ENCODE peak calls at places on chromosomes 12 and 14, in nine cellular contexts. K, E, V, L, D, Q, W, I and X are unnamed samples.

GRCh38 chr12:66516133-66516532 is 162.7 kb downstream of the GRIP1 start:
- DNase-seq in E (no peak), I (peak; percentile 2), Q (no peak), V (no peak), D (peak; percentile 26), K (no peak), L (no peak), W (no peak), X (peak; percentile 12)

GRCh38 chr14:74358176-74358829 is 10.0 kb downstream of the VRTN start:
- DNase-seq in L (no peak), K (no peak), V (no peak), E (no peak), Q (no peak), D (no peak), I (no peak), W (no peak), X (no peak)

GRCh38 chr12:103771466-103771865 is 69.6 kb downstream of the NT5DC3 start:
- DNase-seq in I (peak; percentile 56), L (no peak), V (peak; percentile 56), E (peak; percentile 70), Q (peak; percentile 18), W (peak; percentile 43), D (peak; percentile 82), K (peak; percentile 3), X (peak; percentile 67)

GRCh38 chr12:112788205-112788604 is 3.3 kb upstream of the RPH3A start:
- DNase-seq in W (no peak), I (no peak), L (no peak), E (no peak), Q (no peak), D (peak; percentile 68), K (no peak), V (no peak), X (no peak)

GRCh38 chr12:104154286-104154685 is 16.3 kb upstream of the NFYB start:
- DNase-seq in D (no peak), K (no peak), I (no peak), E (no peak), W (no peak), Q (no peak), V (no peak), L (no peak), X (no peak)

GRCh38 chr12:128531153-128531552 is 264.2 kb downstream of the TMEM132C start:
- DNase-seq in K (no peak), E (no peak), L (no peak), W (no peak), I (no peak), D (no peak), V (no peak), Q (no peak), X (no peak)

GRCh38 chr12:93137656-93138612 is 208.8 kb upstream of the EEA1 start:
- DNase-seq in K (no peak), Q (no peak), E (no peak), V (no peak), I (peak; percentile 87), W (peak; percentile 64), L (no peak), D (no peak), X (peak; percentile 84)

GRCh38 chr14:24274101-24274543 is 2.7 kb upstream of the RABGGTA start:
- DNase-seq in L (no peak), K (peak; percentile 32), V (no peak), I (no peak), Q (no peak), D (peak; percentile 21), E (no peak), W (no peak), X (no peak)

GRCh38 chr14:77589099-77589498 is 27.3 kb downstream of the SPTLC2 start:
- DNase-seq in Q (no peak), K (no peak), W (no peak), V (no peak), L (no peak), E (no peak), D (no peak), I (no peak), X (no peak)

GRCh38 chr12:92028039-92028709 is 117.5 kb downstream of the BTG1 start:
- DNase-seq in D (no peak), I (peak; percentile 20), V (no peak), L (no peak), K (no peak), W (no peak), Q (no peak), E (no peak), X (no peak)

GRCh38 chr12:131088701-131089525 is 135.2 kb downstream of the ADGRD1 start:
- DNase-seq in V (peak; percentile 39), E (peak; percentile 59), K (no peak), L (peak; percentile 53), D (no peak), W (no peak), Q (no peak), I (no peak), X (no peak)

GRCh38 chr12:79344855-79345840 is 345.6 kb downstream of the PAWR start:
- DNase-seq in I (peak; percentile 51), E (no peak), L (no peak), W (no peak), K (peak; percentile 68), Q (peak; percentile 18), V (no peak), D (peak; percentile 85), X (peak; percentile 30)

GRCh38 chr14:72523397-72524157 is 370.3 kb downstream of the DPF3 start:
- DNase-seq in V (no peak), Q (no peak), D (no peak), E (no peak), W (no peak), L (no peak), K (no peak), I (no peak), X (no peak)

GRCh38 chr12:88409257-88409656 is 171.0 kb downstream of the KITLG start:
- DNase-seq in W (no peak), I (no peak), Q (no peak), L (no peak), D (peak; percentile 34), V (no peak), E (no peak), K (no peak), X (no peak)

GRCh38 chr14:106586098-106586704 is 1059.8 kb downstream of the TMEM121 start:
- DNase-seq in Q (no peak), E (no peak), I (no peak), W (no peak), L (no peak), V (no peak), K (no peak), D (peak; percentile 1), X (no peak)

GRCh38 chr12:93127582-93128331 is 198.7 kb upstream of the EEA1 start:
- DNase-seq in D (peak; percentile 69), I (peak; percentile 76), K (peak; percentile 21), V (peak; percentile 87), Q (no peak), L (peak; percentile 92), E (no peak), W (peak; percentile 43), X (no peak)

GRCh38 chr14:67999290-67999689 is 179.7 kb downstream of the RAD51B start:
- DNase-seq in W (no peak), Q (no peak), V (no peak), E (no peak), I (peak; percentile 61), D (no peak), L (no peak), K (no peak), X (no peak)

GRCh38 chr12:88644946-88645702 is 64.9 kb upstream of the KITLG start:
- DNase-seq in E (no peak), W (no peak), D (no peak), Q (no peak), L (no peak), K (no peak), V (no peak), I (no peak), X (no peak)

GRCh38 chr12:12612403-12612802 is 727 bp downstream of the CREBL2 start:
- DNase-seq in Q (peak; percentile 10), L (no peak), W (peak; percentile 39), V (no peak), E (no peak), I (peak; percentile 64), K (peak; percentile 33), D (peak; percentile 67), X (peak; percentile 58)

GRCh38 chr14:68667313-68667791 is 125.5 kb downstream of the ZFP36L1 start:
- DNase-seq in K (no peak), W (no peak), I (no peak), V (peak; percentile 6), D (no peak), E (no peak), L (no peak), Q (no peak), X (peak; percentile 44)

GRCh38 chr14:34650786-34651584 is 21.0 kb upstream of the SNX6 start:
- DNase-seq in E (no peak), I (peak; percentile 99), K (no peak), V (no peak), W (peak; percentile 68), L (no peak), D (no peak), Q (no peak), X (peak; percentile 93)

GRCh38 chr14:96268426-96269358 is 12.7 kb downstream of the BDKRB1 start:
- DNase-seq in Q (no peak), E (peak; percentile 67), I (peak; percentile 97), W (peak; percentile 25), L (no peak), V (no peak), K (no peak), D (no peak), X (peak; percentile 94)

GRCh38 chr12:119069029-119069731 is 87.8 kb downstream of the SRRM4 start:
- DNase-seq in L (no peak), D (peak; percentile 14), E (no peak), W (no peak), Q (no peak), I (no peak), V (no peak), K (no peak), X (no peak)

GRCh38 chr12:100295764-100296555 is 29.0 kb downstream of the SCYL2 start:
- DNase-seq in V (no peak), D (no peak), E (no peak), L (no peak), K (no peak), I (peak; percentile 24), Q (no peak), W (no peak), X (peak; percentile 16)

GRCh38 chr12:9118161-9118560 is 2.4 kb upstream of the A2M start:
- DNase-seq in E (no peak), V (no peak), L (peak; percentile 72), Q (no peak), I (no peak), W (peak; percentile 57), K (peak; percentile 15), D (no peak), X (no peak)

GRCh38 chr14:30796707-30797106 is 77.7 kb upstream of the COCH start:
- DNase-seq in V (no peak), D (no peak), K (no peak), L (no peak), E (no peak), W (no peak), I (no peak), Q (no peak), X (no peak)

GRCh38 chr14:57559561-57559960 is 65.9 kb upstream of the CCDC198 start:
- DNase-seq in W (no peak), V (no peak), L (no peak), Q (no peak), E (no peak), D (no peak), K (no peak), I (no peak), X (no peak)